ENCODE peak calls at places on chromosome 15, in eight cellular contexts. N, F, Z, U, J, P, K and D are unnamed samples.

GRCh38 chr15:51132384-51133139 is 37.9 kb upstream of the TNFAIP8L3 start:
- DNase-seq in N (peak), F (no peak), Z (peak), U (peak), J (peak), P (no peak), K (no peak), D (no peak)

GRCh38 chr15:76150508-76150907 is 90.7 kb downstream of the TMEM266 start:
- DNase-seq in N (no peak), F (no peak), Z (no peak), U (no peak), J (peak), P (no peak), K (no peak), D (no peak)

GRCh38 chr15:29750754-29751153 is 71.5 kb downstream of the TJP1 start:
- DNase-seq in N (no peak), F (no peak), Z (no peak), U (no peak), J (no peak), P (no peak), K (no peak), D (no peak)

GRCh38 chr15:89621547-89621946 is 33.7 kb downstream of the KIF7 start:
- DNase-seq in N (no peak), F (no peak), Z (no peak), U (no peak), J (no peak), P (no peak), K (peak), D (no peak)

GRCh38 chr15:84960391-84961113 is 21.1 kb upstream of the PDE8A start:
- DNase-seq in N (no peak), F (no peak), Z (no peak), U (no peak), J (no peak), P (no peak), K (no peak), D (no peak)

GRCh38 chr15:58805095-58805494 is 34.0 kb downstream of the MINDY2 start:
- DNase-seq in N (no peak), F (no peak), Z (no peak), U (no peak), J (no peak), P (no peak), K (no peak), D (no peak)

GRCh38 chr15:29571728-29572454 is 250.4 kb downstream of the TJP1 start:
- DNase-seq in N (no peak), F (no peak), Z (peak), U (peak), J (no peak), P (no peak), K (peak), D (no peak)

GRCh38 chr15:63655683-63656372 is 58.6 kb downstream of the FBXL22 start:
- DNase-seq in N (no peak), F (no peak), Z (no peak), U (no peak), J (no peak), P (no peak), K (no peak), D (no peak)

GRCh38 chr15:101702077-101702476 is 22.2 kb downstream of the TARS3 start:
- DNase-seq in N (no peak), F (no peak), Z (no peak), U (no peak), J (no peak), P (no peak), K (no peak), D (no peak)

GRCh38 chr15:90465930-90466567 is 63.7 kb upstream of the CRTC3 start:
- DNase-seq in N (peak), F (no peak), Z (no peak), U (no peak), J (no peak), P (no peak), K (no peak), D (no peak)

GRCh38 chr15:33022629-33023028 is 171.9 kb downstream of the FMN1 start:
- DNase-seq in N (peak), F (no peak), Z (no peak), U (peak), J (peak), P (no peak), K (no peak), D (peak)

GRCh38 chr15:63474810-63475316 is 29.5 kb upstream of the USP3 start:
- DNase-seq in N (no peak), F (peak), Z (peak), U (no peak), J (no peak), P (no peak), K (peak), D (peak)

GRCh38 chr15:77568014-77568959 is 64.4 kb downstream of the LINGO1 start:
- DNase-seq in N (no peak), F (no peak), Z (no peak), U (no peak), J (no peak), P (no peak), K (no peak), D (no peak)